ENCODE peak calls at places on chromosomes 11 and 22, in six cellular contexts. W, N, C, L, I and G are unnamed samples.

GRCh38 chr11:129331217-129331616 is 44.4 kb upstream of the BARX2 start:
- DNase-seq in N (no peak), I (no peak), C (no peak), W (no peak), L (peak), G (no peak)

GRCh38 chr11:76793391-76793811 is 10.2 kb downstream of the TSKU start:
- DNase-seq in C (no peak), N (no peak), L (no peak), W (no peak), I (no peak), G (no peak)

GRCh38 chr11:111920908-111921307 is 2.2 kb downstream of the C11orf52 start:
- DNase-seq in I (no peak), C (no peak), L (no peak), N (no peak), W (no peak), G (no peak)

GRCh38 chr22:38487946-38488345 is 18.2 kb downstream of the DDX17 start:
- DNase-seq in N (no peak), C (no peak), I (no peak), L (no peak), W (no peak), G (no peak)

GRCh38 chr11:133832096-133833081 is 12.9 kb downstream of the SPATA19 start:
- DNase-seq in C (no peak), N (no peak), I (no peak), L (no peak), W (no peak), G (no peak)

GRCh38 chr11:107116358-107116757 is 98.1 kb upstream of the GUCY1A2 start:
- DNase-seq in L (peak), C (no peak), I (no peak), W (no peak), N (no peak), G (no peak)

GRCh38 chr11:93000511-93001476 is 31.3 kb downstream of the MTNR1B start:
- DNase-seq in W (no peak), L (peak), I (no peak), C (no peak), N (no peak), G (no peak)

GRCh38 chr22:30885591-30885990 is 83.0 kb downstream of the MORC2 start:
- DNase-seq in W (no peak), N (no peak), C (no peak), L (no peak), I (no peak), G (no peak)

GRCh38 chr22:50020606-50021005 is 8.0 kb upstream of the IL17REL start:
- DNase-seq in C (no peak), N (no peak), L (no peak), W (no peak), I (no peak), G (no peak)

GRCh38 chr11:2399488-2400068 is 972 bp upstream of the TSSC4 start:
- DNase-seq in W (no peak), I (no peak), N (no peak), C (no peak), L (peak), G (no peak)

GRCh38 chr11:35932641-35933571 is 11.0 kb upstream of the LDLRAD3 start:
- DNase-seq in N (no peak), I (no peak), L (peak), C (no peak), W (no peak), G (no peak)

GRCh38 chr22:30922151-30922611 is 46.4 kb downstream of the MORC2 start:
- DNase-seq in C (peak), W (peak), N (no peak), I (peak), L (peak), G (peak)

GRCh38 chr11:64894070-64894811 is 15.8 kb upstream of the EHD1 start:
- DNase-seq in I (peak), L (peak), W (no peak), N (peak), C (peak), G (peak)

GRCh38 chr11:8768625-8769333 is 86.2 kb downstream of the RPL27A start:
- DNase-seq in C (no peak), W (no peak), L (peak), I (peak), N (no peak), G (peak)

GRCh38 chr11:12455938-12456337 is 78.6 kb downstream of the PARVA start:
- DNase-seq in I (no peak), L (peak), W (no peak), C (no peak), N (no peak), G (no peak)

GRCh38 chr11:69376155-69377028 is 82.4 kb downstream of the MYEOV start:
- DNase-seq in L (no peak), W (no peak), I (no peak), N (no peak), C (no peak), G (peak)

GRCh38 chr11:35045219-35045819 is 93.7 kb upstream of the CD44 start:
- DNase-seq in N (peak), L (no peak), W (no peak), C (peak), I (no peak), G (no peak)

GRCh38 chr11:120235024-120235628 is 4.8 kb upstream of the POU2F3 start:
- DNase-seq in W (no peak), L (peak), I (peak), N (peak), C (peak), G (peak)

GRCh38 chr11:57798905-57799559 is 37.4 kb downstream of the CTNND1 start:
- DNase-seq in C (no peak), W (no peak), I (no peak), L (peak), N (no peak), G (no peak)

GRCh38 chr11:112166561-112166960 is 611 bp upstream of the TEX12 start:
- DNase-seq in W (no peak), C (no peak), N (no peak), L (peak), I (no peak), G (no peak)

GRCh38 chr11:60762851-60763691 is 6.4 kb downstream of the MS4A15 start:
- DNase-seq in W (no peak), I (no peak), C (no peak), N (peak), L (peak), G (no peak)

GRCh38 chr11:36751251-36751839 is 153.3 kb upstream of the RAG2 start:
- DNase-seq in C (no peak), I (no peak), L (no peak), N (no peak), W (no peak), G (no peak)

GRCh38 chr11:91792779-91793262 is 431.8 kb upstream of the FAT3 start:
- DNase-seq in L (no peak), W (no peak), N (no peak), I (no peak), C (no peak), G (no peak)

GRCh38 chr22:50516891-50517290 is 8.5 kb downstream of the SCO2 start:
- DNase-seq in L (no peak), W (no peak), N (no peak), I (no peak), C (no peak), G (no peak)